ENCODE peak calls at places on chromosome 13, in eight cellular contexts. One of them, this sample, is unnamed.
A peak's percentile ranks its signal among the peaks of the same experiment; 100 is the strongest.

GRCh38 chr13:113550453-113550852 is 34.1 kb upstream of the TFDP1 start:
- DNase-seq in HS-27A: no peak
- DNase-seq in HEK293T: no peak
- DNase-seq in stimulated activated naive CD8-positive, alpha-beta T cell treated with anti-CD3 and anti-CD28 coated beads, Interleukin-15, amount 100 ng/mL, for 72 hours: no peak
- DNase-seq in AG04450: no peak
- DNase-seq in cardiac fibroblast: no peak
- DNase-seq in A549: no peak
- DNase-seq in effector memory CD8-positive, alpha-beta T cell: no peak
- DNase-seq in this sample: no peak

GRCh38 chr13:71677114-71677513 is 189.9 kb downstream of the DACH1 start:
- DNase-seq in HS-27A: no peak
- DNase-seq in HEK293T: peak; percentile 69
- DNase-seq in stimulated activated naive CD8-positive, alpha-beta T cell treated with anti-CD3 and anti-CD28 coated beads, Interleukin-15, amount 100 ng/mL, for 72 hours: no peak
- DNase-seq in AG04450: no peak
- DNase-seq in cardiac fibroblast: no peak
- DNase-seq in A549: no peak
- DNase-seq in effector memory CD8-positive, alpha-beta T cell: no peak
- DNase-seq in this sample: peak; percentile 75

GRCh38 chr13:39803156-39803555 is 147.7 kb downstream of the COG6 start:
- DNase-seq in HS-27A: no peak
- DNase-seq in HEK293T: no peak
- DNase-seq in stimulated activated naive CD8-positive, alpha-beta T cell treated with anti-CD3 and anti-CD28 coated beads, Interleukin-15, amount 100 ng/mL, for 72 hours: no peak
- DNase-seq in AG04450: no peak
- DNase-seq in cardiac fibroblast: no peak
- DNase-seq in A549: no peak
- DNase-seq in effector memory CD8-positive, alpha-beta T cell: no peak
- DNase-seq in this sample: no peak

GRCh38 chr13:45011198-45011597 is 21.9 kb downstream of the GPALPP1 start:
- DNase-seq in HS-27A: no peak
- DNase-seq in HEK293T: no peak
- DNase-seq in stimulated activated naive CD8-positive, alpha-beta T cell treated with anti-CD3 and anti-CD28 coated beads, Interleukin-15, amount 100 ng/mL, for 72 hours: no peak
- DNase-seq in AG04450: no peak
- DNase-seq in cardiac fibroblast: no peak
- DNase-seq in A549: no peak
- DNase-seq in effector memory CD8-positive, alpha-beta T cell: no peak
- DNase-seq in this sample: no peak

GRCh38 chr13:73625562-73626339 is 508.5 kb downstream of the KLF12 start:
- DNase-seq in HS-27A: no peak
- DNase-seq in HEK293T: no peak
- DNase-seq in stimulated activated naive CD8-positive, alpha-beta T cell treated with anti-CD3 and anti-CD28 coated beads, Interleukin-15, amount 100 ng/mL, for 72 hours: peak; percentile 32
- DNase-seq in AG04450: no peak
- DNase-seq in cardiac fibroblast: no peak
- DNase-seq in A549: no peak
- DNase-seq in effector memory CD8-positive, alpha-beta T cell: peak; percentile 8
- DNase-seq in this sample: no peak

GRCh38 chr13:23558675-23559536 is 11.3 kb upstream of the TNFRSF19 start:
- DNase-seq in HS-27A: no peak
- DNase-seq in HEK293T: peak; percentile 34
- DNase-seq in stimulated activated naive CD8-positive, alpha-beta T cell treated with anti-CD3 and anti-CD28 coated beads, Interleukin-15, amount 100 ng/mL, for 72 hours: no peak
- DNase-seq in AG04450: peak; percentile 58
- DNase-seq in cardiac fibroblast: peak; percentile 96
- DNase-seq in A549: peak; percentile 72
- DNase-seq in effector memory CD8-positive, alpha-beta T cell: no peak
- DNase-seq in this sample: peak; percentile 67

GRCh38 chr13:43229506-43229905 is 206.1 kb downstream of the DNAJC15 start:
- DNase-seq in HS-27A: no peak
- DNase-seq in HEK293T: no peak
- DNase-seq in stimulated activated naive CD8-positive, alpha-beta T cell treated with anti-CD3 and anti-CD28 coated beads, Interleukin-15, amount 100 ng/mL, for 72 hours: no peak
- DNase-seq in AG04450: peak; percentile 43
- DNase-seq in cardiac fibroblast: peak; percentile 64
- DNase-seq in A549: no peak
- DNase-seq in effector memory CD8-positive, alpha-beta T cell: no peak
- DNase-seq in this sample: no peak

GRCh38 chr13:113407531-113408393 is 43.8 kb upstream of the GRTP1 start:
- DNase-seq in HS-27A: no peak
- DNase-seq in HEK293T: no peak
- DNase-seq in stimulated activated naive CD8-positive, alpha-beta T cell treated with anti-CD3 and anti-CD28 coated beads, Interleukin-15, amount 100 ng/mL, for 72 hours: no peak
- DNase-seq in AG04450: no peak
- DNase-seq in cardiac fibroblast: no peak
- DNase-seq in A549: no peak
- DNase-seq in effector memory CD8-positive, alpha-beta T cell: no peak
- DNase-seq in this sample: no peak

GRCh38 chr13:87827479-87827878 is 156.3 kb downstream of the SLITRK5 start:
- DNase-seq in HS-27A: no peak
- DNase-seq in HEK293T: no peak
- DNase-seq in stimulated activated naive CD8-positive, alpha-beta T cell treated with anti-CD3 and anti-CD28 coated beads, Interleukin-15, amount 100 ng/mL, for 72 hours: no peak
- DNase-seq in AG04450: peak; percentile 1
- DNase-seq in cardiac fibroblast: no peak
- DNase-seq in A549: no peak
- DNase-seq in effector memory CD8-positive, alpha-beta T cell: no peak
- DNase-seq in this sample: peak; percentile 48

GRCh38 chr13:21987793-21988192 is 316.9 kb downstream of the FGF9 start:
- DNase-seq in HS-27A: no peak
- DNase-seq in HEK293T: no peak
- DNase-seq in stimulated activated naive CD8-positive, alpha-beta T cell treated with anti-CD3 and anti-CD28 coated beads, Interleukin-15, amount 100 ng/mL, for 72 hours: no peak
- DNase-seq in AG04450: no peak
- DNase-seq in cardiac fibroblast: no peak
- DNase-seq in A549: no peak
- DNase-seq in effector memory CD8-positive, alpha-beta T cell: no peak
- DNase-seq in this sample: no peak

GRCh38 chr13:43374621-43375020 is 351.2 kb downstream of the DNAJC15 start:
- DNase-seq in HS-27A: no peak
- DNase-seq in HEK293T: no peak
- DNase-seq in stimulated activated naive CD8-positive, alpha-beta T cell treated with anti-CD3 and anti-CD28 coated beads, Interleukin-15, amount 100 ng/mL, for 72 hours: no peak
- DNase-seq in AG04450: no peak
- DNase-seq in cardiac fibroblast: peak; percentile 63
- DNase-seq in A549: no peak
- DNase-seq in effector memory CD8-positive, alpha-beta T cell: no peak
- DNase-seq in this sample: peak; percentile 58

GRCh38 chr13:59702269-59702668 is 461.5 kb downstream of the DIAPH3 start:
- DNase-seq in HS-27A: no peak
- DNase-seq in HEK293T: no peak
- DNase-seq in stimulated activated naive CD8-positive, alpha-beta T cell treated with anti-CD3 and anti-CD28 coated beads, Interleukin-15, amount 100 ng/mL, for 72 hours: no peak
- DNase-seq in AG04450: no peak
- DNase-seq in cardiac fibroblast: no peak
- DNase-seq in A549: no peak
- DNase-seq in effector memory CD8-positive, alpha-beta T cell: no peak
- DNase-seq in this sample: no peak

GRCh38 chr13:36212789-36213188 is 1.6 kb downstream of the SOHLH2 start:
- DNase-seq in HS-27A: no peak
- DNase-seq in HEK293T: peak; percentile 13
- DNase-seq in stimulated activated naive CD8-positive, alpha-beta T cell treated with anti-CD3 and anti-CD28 coated beads, Interleukin-15, amount 100 ng/mL, for 72 hours: no peak
- DNase-seq in AG04450: no peak
- DNase-seq in cardiac fibroblast: no peak
- DNase-seq in A549: no peak
- DNase-seq in effector memory CD8-positive, alpha-beta T cell: no peak
- DNase-seq in this sample: peak; percentile 45

GRCh38 chr13:46124531-46124966 is 19.7 kb upstream of the CPB2 start:
- DNase-seq in HS-27A: no peak
- DNase-seq in HEK293T: no peak
- DNase-seq in stimulated activated naive CD8-positive, alpha-beta T cell treated with anti-CD3 and anti-CD28 coated beads, Interleukin-15, amount 100 ng/mL, for 72 hours: peak; percentile 33
- DNase-seq in AG04450: no peak
- DNase-seq in cardiac fibroblast: no peak
- DNase-seq in A549: no peak
- DNase-seq in effector memory CD8-positive, alpha-beta T cell: no peak
- DNase-seq in this sample: no peak

GRCh38 chr13:21012841-21013681 is 48.3 kb downstream of the LATS2 start:
- DNase-seq in HS-27A: no peak
- DNase-seq in HEK293T: no peak
- DNase-seq in stimulated activated naive CD8-positive, alpha-beta T cell treated with anti-CD3 and anti-CD28 coated beads, Interleukin-15, amount 100 ng/mL, for 72 hours: no peak
- DNase-seq in AG04450: no peak
- DNase-seq in cardiac fibroblast: peak; percentile 62
- DNase-seq in A549: no peak
- DNase-seq in effector memory CD8-positive, alpha-beta T cell: no peak
- DNase-seq in this sample: no peak

GRCh38 chr13:113947321-113948033 is 26.4 kb downstream of the C13orf46 start:
- DNase-seq in HS-27A: peak; percentile 17
- DNase-seq in HEK293T: no peak
- DNase-seq in stimulated activated naive CD8-positive, alpha-beta T cell treated with anti-CD3 and anti-CD28 coated beads, Interleukin-15, amount 100 ng/mL, for 72 hours: no peak
- DNase-seq in AG04450: no peak
- DNase-seq in cardiac fibroblast: peak; percentile 71
- DNase-seq in A549: no peak
- DNase-seq in effector memory CD8-positive, alpha-beta T cell: no peak
- DNase-seq in this sample: no peak

GRCh38 chr13:95516021-95516420 is 36.5 kb upstream of the CLDN10 start:
- DNase-seq in HS-27A: no peak
- DNase-seq in HEK293T: no peak
- DNase-seq in stimulated activated naive CD8-positive, alpha-beta T cell treated with anti-CD3 and anti-CD28 coated beads, Interleukin-15, amount 100 ng/mL, for 72 hours: no peak
- DNase-seq in AG04450: no peak
- DNase-seq in cardiac fibroblast: no peak
- DNase-seq in A549: no peak
- DNase-seq in effector memory CD8-positive, alpha-beta T cell: no peak
- DNase-seq in this sample: no peak

GRCh38 chr13:43787998-43788397 is 1.2 kb upstream of the ENOX1 start:
- DNase-seq in HS-27A: no peak
- DNase-seq in HEK293T: no peak
- DNase-seq in stimulated activated naive CD8-positive, alpha-beta T cell treated with anti-CD3 and anti-CD28 coated beads, Interleukin-15, amount 100 ng/mL, for 72 hours: no peak
- DNase-seq in AG04450: no peak
- DNase-seq in cardiac fibroblast: peak; percentile 65
- DNase-seq in A549: peak; percentile 36
- DNase-seq in effector memory CD8-positive, alpha-beta T cell: no peak
- DNase-seq in this sample: peak; percentile 46

GRCh38 chr13:111904701-111905608 is 162.0 kb upstream of the SOX1 start:
- DNase-seq in HS-27A: no peak
- DNase-seq in HEK293T: peak; percentile 15
- DNase-seq in stimulated activated naive CD8-positive, alpha-beta T cell treated with anti-CD3 and anti-CD28 coated beads, Interleukin-15, amount 100 ng/mL, for 72 hours: no peak
- DNase-seq in AG04450: no peak
- DNase-seq in cardiac fibroblast: no peak
- DNase-seq in A549: no peak
- DNase-seq in effector memory CD8-positive, alpha-beta T cell: no peak
- DNase-seq in this sample: no peak

GRCh38 chr13:45615501-45616101 is at the start of gene ERICH6B:
- DNase-seq in HS-27A: no peak
- DNase-seq in HEK293T: no peak
- DNase-seq in stimulated activated naive CD8-positive, alpha-beta T cell treated with anti-CD3 and anti-CD28 coated beads, Interleukin-15, amount 100 ng/mL, for 72 hours: peak; percentile 15
- DNase-seq in AG04450: no peak
- DNase-seq in cardiac fibroblast: peak; percentile 37
- DNase-seq in A549: no peak
- DNase-seq in effector memory CD8-positive, alpha-beta T cell: no peak
- DNase-seq in this sample: no peak

GRCh38 chr13:40780822-40781401 is 8.5 kb upstream of the SLC25A15 start:
- DNase-seq in HS-27A: no peak
- DNase-seq in HEK293T: peak; percentile 41
- DNase-seq in stimulated activated naive CD8-positive, alpha-beta T cell treated with anti-CD3 and anti-CD28 coated beads, Interleukin-15, amount 100 ng/mL, for 72 hours: no peak
- DNase-seq in AG04450: no peak
- DNase-seq in cardiac fibroblast: no peak
- DNase-seq in A549: no peak
- DNase-seq in effector memory CD8-positive, alpha-beta T cell: no peak
- DNase-seq in this sample: peak; percentile 49

GRCh38 chr13:50428183-50428877 is 413.1 kb downstream of the KCNRG start:
- DNase-seq in HS-27A: no peak
- DNase-seq in HEK293T: no peak
- DNase-seq in stimulated activated naive CD8-positive, alpha-beta T cell treated with anti-CD3 and anti-CD28 coated beads, Interleukin-15, amount 100 ng/mL, for 72 hours: no peak
- DNase-seq in AG04450: no peak
- DNase-seq in cardiac fibroblast: no peak
- DNase-seq in A549: no peak
- DNase-seq in effector memory CD8-positive, alpha-beta T cell: no peak
- DNase-seq in this sample: no peak

GRCh38 chr13:40137400-40137799 is 481.9 kb downstream of the COG6 start:
- DNase-seq in HS-27A: no peak
- DNase-seq in HEK293T: no peak
- DNase-seq in stimulated activated naive CD8-positive, alpha-beta T cell treated with anti-CD3 and anti-CD28 coated beads, Interleukin-15, amount 100 ng/mL, for 72 hours: peak; percentile 51
- DNase-seq in AG04450: no peak
- DNase-seq in cardiac fibroblast: no peak
- DNase-seq in A549: no peak
- DNase-seq in effector memory CD8-positive, alpha-beta T cell: no peak
- DNase-seq in this sample: no peak

GRCh38 chr13:24675806-24676570 is 4.2 kb upstream of the ATP12A start:
- DNase-seq in HS-27A: no peak
- DNase-seq in HEK293T: no peak
- DNase-seq in stimulated activated naive CD8-positive, alpha-beta T cell treated with anti-CD3 and anti-CD28 coated beads, Interleukin-15, amount 100 ng/mL, for 72 hours: no peak
- DNase-seq in AG04450: no peak
- DNase-seq in cardiac fibroblast: no peak
- DNase-seq in A549: no peak
- DNase-seq in effector memory CD8-positive, alpha-beta T cell: no peak
- DNase-seq in this sample: no peak

GRCh38 chr13:104140557-104140956 is 1074.3 kb upstream of the SLC10A2 start:
- DNase-seq in HS-27A: peak; percentile 33
- DNase-seq in HEK293T: no peak
- DNase-seq in stimulated activated naive CD8-positive, alpha-beta T cell treated with anti-CD3 and anti-CD28 coated beads, Interleukin-15, amount 100 ng/mL, for 72 hours: no peak
- DNase-seq in AG04450: no peak
- DNase-seq in cardiac fibroblast: no peak
- DNase-seq in A549: no peak
- DNase-seq in effector memory CD8-positive, alpha-beta T cell: no peak
- DNase-seq in this sample: peak; percentile 19

GRCh38 chr13:51502206-51502651 is 49.4 kb upstream of the INTS6 start:
- DNase-seq in HS-27A: no peak
- DNase-seq in HEK293T: no peak
- DNase-seq in stimulated activated naive CD8-positive, alpha-beta T cell treated with anti-CD3 and anti-CD28 coated beads, Interleukin-15, amount 100 ng/mL, for 72 hours: peak; percentile 59
- DNase-seq in AG04450: no peak
- DNase-seq in cardiac fibroblast: no peak
- DNase-seq in A549: no peak
- DNase-seq in effector memory CD8-positive, alpha-beta T cell: no peak
- DNase-seq in this sample: peak; percentile 76

GRCh38 chr13:42064259-42064658 is 15.8 kb downstream of the DGKH start:
- DNase-seq in HS-27A: no peak
- DNase-seq in HEK293T: no peak
- DNase-seq in stimulated activated naive CD8-positive, alpha-beta T cell treated with anti-CD3 and anti-CD28 coated beads, Interleukin-15, amount 100 ng/mL, for 72 hours: no peak
- DNase-seq in AG04450: no peak
- DNase-seq in cardiac fibroblast: peak; percentile 76
- DNase-seq in A549: no peak
- DNase-seq in effector memory CD8-positive, alpha-beta T cell: no peak
- DNase-seq in this sample: peak; percentile 17

GRCh38 chr13:96089139-96089538 is 768 bp upstream of the HS6ST3 start:
- DNase-seq in HS-27A: no peak
- DNase-seq in HEK293T: no peak
- DNase-seq in stimulated activated naive CD8-positive, alpha-beta T cell treated with anti-CD3 and anti-CD28 coated beads, Interleukin-15, amount 100 ng/mL, for 72 hours: no peak
- DNase-seq in AG04450: no peak
- DNase-seq in cardiac fibroblast: no peak
- DNase-seq in A549: no peak
- DNase-seq in effector memory CD8-positive, alpha-beta T cell: no peak
- DNase-seq in this sample: no peak

GRCh38 chr13:48660356-48661076 is 6.8 kb downstream of the CYSLTR2 start:
- DNase-seq in HS-27A: no peak
- DNase-seq in HEK293T: no peak
- DNase-seq in stimulated activated naive CD8-positive, alpha-beta T cell treated with anti-CD3 and anti-CD28 coated beads, Interleukin-15, amount 100 ng/mL, for 72 hours: no peak
- DNase-seq in AG04450: no peak
- DNase-seq in cardiac fibroblast: no peak
- DNase-seq in A549: no peak
- DNase-seq in effector memory CD8-positive, alpha-beta T cell: no peak
- DNase-seq in this sample: no peak

GRCh38 chr13:72651196-72651595 is 76.2 kb downstream of the MZT1 start:
- DNase-seq in HS-27A: no peak
- DNase-seq in HEK293T: peak; percentile 70
- DNase-seq in stimulated activated naive CD8-positive, alpha-beta T cell treated with anti-CD3 and anti-CD28 coated beads, Interleukin-15, amount 100 ng/mL, for 72 hours: no peak
- DNase-seq in AG04450: no peak
- DNase-seq in cardiac fibroblast: no peak
- DNase-seq in A549: no peak
- DNase-seq in effector memory CD8-positive, alpha-beta T cell: no peak
- DNase-seq in this sample: peak; percentile 11

GRCh38 chr13:91647361-91647970 is 249.0 kb downstream of the GPC5 start:
- DNase-seq in HS-27A: no peak
- DNase-seq in HEK293T: peak; percentile 82
- DNase-seq in stimulated activated naive CD8-positive, alpha-beta T cell treated with anti-CD3 and anti-CD28 coated beads, Interleukin-15, amount 100 ng/mL, for 72 hours: no peak
- DNase-seq in AG04450: no peak
- DNase-seq in cardiac fibroblast: peak; percentile 59
- DNase-seq in A549: no peak
- DNase-seq in effector memory CD8-positive, alpha-beta T cell: no peak
- DNase-seq in this sample: peak; percentile 31

GRCh38 chr13:79434578-79434977 is 28.5 kb upstream of the RBM26 start:
- DNase-seq in HS-27A: no peak
- DNase-seq in HEK293T: peak; percentile 40
- DNase-seq in stimulated activated naive CD8-positive, alpha-beta T cell treated with anti-CD3 and anti-CD28 coated beads, Interleukin-15, amount 100 ng/mL, for 72 hours: no peak
- DNase-seq in AG04450: no peak
- DNase-seq in cardiac fibroblast: peak; percentile 60
- DNase-seq in A549: no peak
- DNase-seq in effector memory CD8-positive, alpha-beta T cell: no peak
- DNase-seq in this sample: no peak

GRCh38 chr13:24221007-24221406 is 60.5 kb downstream of the SPATA13 start:
- DNase-seq in HS-27A: no peak
- DNase-seq in HEK293T: no peak
- DNase-seq in stimulated activated naive CD8-positive, alpha-beta T cell treated with anti-CD3 and anti-CD28 coated beads, Interleukin-15, amount 100 ng/mL, for 72 hours: no peak
- DNase-seq in AG04450: no peak
- DNase-seq in cardiac fibroblast: no peak
- DNase-seq in A549: peak; percentile 10
- DNase-seq in effector memory CD8-positive, alpha-beta T cell: no peak
- DNase-seq in this sample: no peak

GRCh38 chr13:83621765-83622421 is 260.4 kb downstream of the SLITRK1 start:
- DNase-seq in HS-27A: no peak
- DNase-seq in HEK293T: no peak
- DNase-seq in stimulated activated naive CD8-positive, alpha-beta T cell treated with anti-CD3 and anti-CD28 coated beads, Interleukin-15, amount 100 ng/mL, for 72 hours: no peak
- DNase-seq in AG04450: no peak
- DNase-seq in cardiac fibroblast: no peak
- DNase-seq in A549: no peak
- DNase-seq in effector memory CD8-positive, alpha-beta T cell: no peak
- DNase-seq in this sample: no peak

This sample was measured in A673.